ENCODE peak calls at places on chromosomes 16 and 17, in ten cellular contexts. X is endothelial cell; L is stimulated activated CD4-positive, alpha-beta T cell treated with anti-CD3 and anti-CD28 coated beads, Interleukin-1b, Interleukin-23, amount 100 ng/mL, for 1 hour; P is H54; I is activated naive CD8-positive, alpha-beta T cell treated with anti-CD3 and anti-CD28 coated beads, Interleukin-2, amount 10 ng/mL, durations not matched to agents 7 days and 5 days; O is AG04450; Q is stimulated activated CD8-positive, alpha-beta memory T cell treated with anti-CD3 and anti-CD28 coated beads, Interleukin-4, amount 100 ng/mL, for 24 hours; W is mesothelial cell of epicardium; Y is cardiac muscle cell; D is RPMI7951. T is an unnamed sample.

GRCh38 chr17:55228683-55229192 is 36.0 kb upstream of the HLF start:
- DNase-seq in Y (no peak), L (no peak), X (no peak), P (no peak), W (no peak), I (no peak), D (no peak), Q (no peak), O (no peak), T (no peak)

GRCh38 chr17:80656590-80656989 is 112.0 kb downstream of the RPTOR start:
- DNase-seq in X (no peak), Q (no peak), W (no peak), P (no peak), D (peak; percentile 12), I (no peak), O (no peak), Y (no peak), L (no peak), T (no peak)

GRCh38 chr16:75621170-75621477 is 2.0 kb downstream of the ADAT1 start:
- DNase-seq in X (no peak), O (no peak), P (no peak), L (no peak), I (no peak), D (peak; percentile 46), Y (peak; percentile 60), W (no peak), Q (no peak), T (peak; percentile 18)

GRCh38 chr17:74728702-74729075 is 8.4 kb upstream of the RAB37 start:
- DNase-seq in D (no peak), I (no peak), Q (no peak), Y (no peak), L (no peak), X (no peak), W (no peak), P (no peak), O (no peak), T (no peak)

GRCh38 chr17:43758086-43758485 is 505 bp downstream of the SOST start:
- DNase-seq in W (no peak), O (no peak), D (no peak), Q (no peak), I (no peak), X (no peak), Y (no peak), P (no peak), L (no peak), T (no peak)

GRCh38 chr17:81418710-81419332 is 23.6 kb downstream of the BAHCC1 start:
- DNase-seq in Y (no peak), X (no peak), L (no peak), I (no peak), Q (no peak), P (no peak), O (no peak), W (no peak), D (no peak), T (no peak)

GRCh38 chr17:4604111-4604644 is 19.8 kb downstream of the SMTNL2 start:
- DNase-seq in P (no peak), O (no peak), I (no peak), W (peak; percentile 79), X (no peak), Q (no peak), D (peak; percentile 50), L (no peak), Y (peak; percentile 89), T (no peak)

GRCh38 chr17:46925185-46925858 is 2.4 kb downstream of the GOSR2 start:
- DNase-seq in L (no peak), O (no peak), X (no peak), P (no peak), W (no peak), Y (peak; percentile 16), I (no peak), Q (no peak), D (no peak), T (no peak)

GRCh38 chr17:6153416-6153815 is 83.2 kb downstream of the WSCD1 start:
- DNase-seq in Y (no peak), X (no peak), Q (no peak), W (no peak), P (no peak), O (no peak), L (no peak), I (no peak), D (no peak), T (no peak)